ENCODE peak calls at places on chromosome X, in six cellular contexts. L is T-helper 9 cell, F is ACHN, H is anterior cingulate cortex, O is gastrocnemius medialis, T is astrocyte of the cerebellum. V is an unnamed sample.

GRCh38 chrX:55161581-55161980 is 58.6 kb upstream of the PAGE5 start:
- DNase-seq in L (peak), F (peak), H (no peak), O (no peak), T (no peak), V (no peak)

GRCh38 chrX:64570204-64570603 is 175.0 kb upstream of the MTMR8 start:
- DNase-seq in L (no peak), F (no peak), H (no peak), O (no peak), T (no peak), V (peak)

GRCh38 chrX:106670631-106671030 is 55.9 kb upstream of the RNF128 start:
- DNase-seq in L (no peak), F (no peak), H (no peak), O (no peak), T (no peak), V (no peak)

GRCh38 chrX:132716006-132716405 is 227.2 kb upstream of the MBNL3 start:
- DNase-seq in L (no peak), F (no peak), H (no peak), O (no peak), T (no peak), V (peak)

GRCh38 chrX:115399306-115399705 is 109.8 kb downstream of the LUZP4 start:
- DNase-seq in L (no peak), F (no peak), H (no peak), O (no peak), T (no peak), V (no peak)

GRCh38 chrX:66328950-66329596 is 165.0 kb downstream of the HEPH start:
- DNase-seq in L (no peak), F (no peak), H (no peak), O (no peak), T (no peak), V (no peak)

GRCh38 chrX:115030635-115031034 is 13.2 kb upstream of the IL13RA2 start:
- DNase-seq in L (no peak), F (no peak), H (no peak), O (no peak), T (no peak), V (peak)

GRCh38 chrX:45850197-45850774 is 649.6 kb upstream of the DIPK2B start:
- DNase-seq in L (peak), F (no peak), H (no peak), O (no peak), T (no peak), V (peak)

GRCh38 chrX:19361701-19362100 is 18.0 kb downstream of the PDHA1 start:
- DNase-seq in L (no peak), F (no peak), H (no peak), O (no peak), T (no peak), V (no peak)

GRCh38 chrX:134935286-134935685 is 55.5 kb upstream of the SMIM10 start:
- DNase-seq in L (no peak), F (no peak), H (no peak), O (no peak), T (no peak), V (no peak)

GRCh38 chrX:1011632-1012283 is 200.7 kb downstream of the CRLF2 start:
- DNase-seq in L (no peak), F (no peak), H (no peak), O (no peak), T (no peak), V (no peak)

GRCh38 chrX:136307471-136307870 is 6.7 kb downstream of the ADGRG4 start:
- DNase-seq in L (no peak), F (no peak), H (no peak), O (no peak), T (no peak), V (no peak)

GRCh38 chrX:68568136-68568535 is 69.3 kb downstream of the YIPF6 start:
- DNase-seq in L (no peak), F (no peak), H (no peak), O (no peak), T (no peak), V (no peak)

GRCh38 chrX:30680618-30681017 is 27.4 kb downstream of the GK start:
- DNase-seq in L (no peak), F (no peak), H (no peak), O (no peak), T (no peak), V (no peak)

GRCh38 chrX:50779694-50780093 is 34.3 kb downstream of the SHROOM4 start:
- DNase-seq in L (no peak), F (no peak), H (no peak), O (no peak), T (no peak), V (no peak)

GRCh38 chrX:119826399-119826959 is 26.3 kb downstream of the UPF3B start:
- DNase-seq in L (no peak), F (no peak), H (no peak), O (no peak), T (no peak), V (peak)

GRCh38 chrX:40171513-40172168 is 73.9 kb upstream of the BCOR start:
- DNase-seq in L (no peak), F (no peak), H (no peak), O (no peak), T (no peak), V (no peak)

GRCh38 chrX:104660092-104660491 is 94.1 kb downstream of the IL1RAPL2 start:
- DNase-seq in L (no peak), F (no peak), H (no peak), O (no peak), T (no peak), V (peak)

GRCh38 chrX:149871940-149872339 is 9.0 kb upstream of the MAGEA8 start:
- DNase-seq in L (peak), F (peak), H (no peak), O (no peak), T (no peak), V (peak)

GRCh38 chrX:23803931-23804381 is 21.0 kb downstream of the SAT1 start:
- DNase-seq in L (no peak), F (no peak), H (no peak), O (no peak), T (no peak), V (peak)

GRCh38 chrX:51955200-51955599 is 61.8 kb downstream of the MAGED1 start:
- DNase-seq in L (no peak), F (no peak), H (no peak), O (no peak), T (no peak), V (no peak)

GRCh38 chrX:23578079-23578478 is 89.2 kb upstream of the PRDX4 start:
- DNase-seq in L (no peak), F (no peak), H (no peak), O (no peak), T (peak), V (no peak)

GRCh38 chrX:106619797-106620196 is 8.0 kb downstream of the RADX start:
- DNase-seq in L (no peak), F (peak), H (no peak), O (no peak), T (no peak), V (peak)

GRCh38 chrX:16207631-16208030 is 40.4 kb downstream of the MAGEB17 start:
- DNase-seq in L (no peak), F (no peak), H (no peak), O (no peak), T (no peak), V (no peak)

GRCh38 chrX:38982843-38983242 is 181.6 kb downstream of the MID1IP1 start:
- DNase-seq in L (no peak), F (no peak), H (no peak), O (no peak), T (no peak), V (no peak)

GRCh38 chrX:40140706-40141499 is 43.1 kb upstream of the BCOR start:
- DNase-seq in L (no peak), F (peak), H (no peak), O (no peak), T (peak), V (no peak)

GRCh38 chrX:38837389-38837788 is 36.1 kb downstream of the MID1IP1 start:
- DNase-seq in L (no peak), F (no peak), H (no peak), O (no peak), T (no peak), V (no peak)

GRCh38 chrX:42748067-42748850 is 29.7 kb downstream of the PPP1R2C start:
- DNase-seq in L (no peak), F (no peak), H (no peak), O (no peak), T (no peak), V (no peak)

GRCh38 chrX:17854069-17854468 is 7.0 kb downstream of the RAI2 start:
- DNase-seq in L (no peak), F (no peak), H (no peak), O (no peak), T (no peak), V (no peak)

GRCh38 chrX:13638021-13638420 is 14.9 kb upstream of the TCEANC start:
- DNase-seq in L (no peak), F (no peak), H (no peak), O (no peak), T (no peak), V (no peak)

GRCh38 chrX:154712781-154713391 is 38.0 kb downstream of the GAB3 start:
- DNase-seq in L (peak), F (peak), H (no peak), O (no peak), T (peak), V (no peak)

GRCh38 chrX:113384628-113385027 is 544.0 kb upstream of the AMOT start:
- DNase-seq in L (no peak), F (peak), H (peak), O (no peak), T (peak), V (no peak)

GRCh38 chrX:136158685-136159084 is 11.4 kb downstream of the FHL1 start:
- DNase-seq in L (no peak), F (no peak), H (no peak), O (no peak), T (no peak), V (no peak)

GRCh38 chrX:83535417-83536244 is 27.5 kb downstream of the POU3F4 start:
- DNase-seq in L (no peak), F (peak), H (no peak), O (no peak), T (no peak), V (no peak)

GRCh38 chrX:74514384-74514783 is 93.1 kb downstream of the SLC16A2 start:
- DNase-seq in L (no peak), F (no peak), H (no peak), O (no peak), T (no peak), V (no peak)

GRCh38 chrX:42107495-42108139 is 184.3 kb upstream of the CASK start:
- DNase-seq in L (no peak), F (no peak), H (no peak), O (no peak), T (no peak), V (no peak)

GRCh38 chrX:30793767-30794103 is 95.3 kb downstream of the TAB3 start:
- DNase-seq in L (no peak), F (no peak), H (no peak), O (no peak), T (no peak), V (no peak)

GRCh38 chrX:107154787-107155620 is 36.4 kb upstream of the RBM41 start:
- DNase-seq in L (no peak), F (peak), H (no peak), O (no peak), T (no peak), V (peak)

GRCh38 chrX:109782994-109783711 is 50.1 kb upstream of the ACSL4 start:
- DNase-seq in L (no peak), F (no peak), H (no peak), O (no peak), T (no peak), V (no peak)

GRCh38 chrX:21738145-21738949 is 19.6 kb downstream of the SMPX start:
- DNase-seq in L (no peak), F (no peak), H (no peak), O (peak), T (no peak), V (no peak)